ENCODE peak calls at places on chromosomes 5 and 9, in four cellular contexts. One of them, this sample, is unnamed.

GRCh38 chr5:107542831-107543231 is 127.9 kb downstream of the EFNA5 start:
- DNase-seq in endothelial cell of umbilical vein: peak
- DNase-seq in testis: peak
- DNase-seq in HCT116: no peak
- DNase-seq in this sample: peak

GRCh38 chr9:13917534-13917933 is 396.4 kb downstream of the NFIB start:
- DNase-seq in testis: no peak
- DNase-seq in HCT116: no peak
- DNase-seq in endothelial cell of umbilical vein: no peak
- DNase-seq in this sample: no peak

GRCh38 chr9:111886983-111887718 is 9.5 kb upstream of the UGCG start:
- DNase-seq in HCT116: no peak
- DNase-seq in endothelial cell of umbilical vein: no peak
- DNase-seq in testis: peak
- DNase-seq in this sample: no peak

GRCh38 chr9:97938081-97938644 is at the start of gene HEMGN:
- DNase-seq in endothelial cell of umbilical vein: no peak
- DNase-seq in testis: no peak
- DNase-seq in HCT116: no peak
- DNase-seq in this sample: no peak

GRCh38 chr9:10612649-10613398 is at the start of gene PTPRD:
- DNase-seq in endothelial cell of umbilical vein: no peak
- DNase-seq in HCT116: no peak
- DNase-seq in testis: peak
- DNase-seq in this sample: no peak

GRCh38 chr5:157955541-157956172 is 96.7 kb upstream of the CLINT1 start:
- DNase-seq in testis: no peak
- DNase-seq in HCT116: no peak
- DNase-seq in endothelial cell of umbilical vein: no peak
- DNase-seq in this sample: no peak

GRCh38 chr5:59142138-59142537 is 559.3 kb downstream of the RAB3C start:
- DNase-seq in HCT116: no peak
- DNase-seq in endothelial cell of umbilical vein: no peak
- DNase-seq in testis: no peak
- DNase-seq in this sample: no peak

GRCh38 chr5:97534166-97534565 is 351.1 kb upstream of the RIOK2 start:
- DNase-seq in HCT116: peak
- DNase-seq in testis: peak
- DNase-seq in endothelial cell of umbilical vein: peak
- DNase-seq in this sample: no peak

GRCh38 chr5:115949096-115949495 is 13.2 kb upstream of the LVRN start:
- DNase-seq in HCT116: no peak
- DNase-seq in endothelial cell of umbilical vein: no peak
- DNase-seq in testis: no peak
- DNase-seq in this sample: no peak

GRCh38 chr5:90381213-90381929 is 28.2 kb downstream of the CETN3 start:
- DNase-seq in endothelial cell of umbilical vein: no peak
- DNase-seq in testis: no peak
- DNase-seq in HCT116: no peak
- DNase-seq in this sample: no peak

GRCh38 chr5:72036951-72037350 is 70.3 kb upstream of the MAP1B start:
- DNase-seq in endothelial cell of umbilical vein: no peak
- DNase-seq in testis: no peak
- DNase-seq in HCT116: no peak
- DNase-seq in this sample: no peak

GRCh38 chr9:68685770-68686169 is 19.3 kb upstream of the PIP5K1B start:
- DNase-seq in HCT116: peak
- DNase-seq in testis: peak
- DNase-seq in endothelial cell of umbilical vein: peak
- DNase-seq in this sample: no peak

GRCh38 chr5:16897284-16897704 is 38.8 kb downstream of the MYO10 start:
- DNase-seq in testis: no peak
- DNase-seq in endothelial cell of umbilical vein: no peak
- DNase-seq in HCT116: no peak
- DNase-seq in this sample: no peak

GRCh38 chr5:140182803-140183367 is 7.9 kb downstream of the CYSTM1 start:
- DNase-seq in HCT116: no peak
- DNase-seq in endothelial cell of umbilical vein: peak
- DNase-seq in testis: peak
- DNase-seq in this sample: no peak

GRCh38 chr9:85969727-85970126 is 28.8 kb downstream of the NAA35 start:
- DNase-seq in testis: no peak
- DNase-seq in HCT116: no peak
- DNase-seq in endothelial cell of umbilical vein: no peak
- DNase-seq in this sample: no peak

GRCh38 chr9:20604561-20604960 is 17.7 kb downstream of the MLLT3 start:
- DNase-seq in testis: no peak
- DNase-seq in endothelial cell of umbilical vein: peak
- DNase-seq in HCT116: no peak
- DNase-seq in this sample: no peak

GRCh38 chr9:91898451-91899433 is 51.3 kb downstream of the ROR2 start:
- DNase-seq in testis: no peak
- DNase-seq in endothelial cell of umbilical vein: no peak
- DNase-seq in HCT116: no peak
- DNase-seq in this sample: no peak

GRCh38 chr9:676780-677458 is 164.6 kb upstream of the DMRT1 start:
- DNase-seq in testis: no peak
- DNase-seq in endothelial cell of umbilical vein: no peak
- DNase-seq in HCT116: no peak
- DNase-seq in this sample: no peak

GRCh38 chr5:133017964-133018363 is 8.4 kb downstream of the ZCCHC10 start:
- DNase-seq in HCT116: no peak
- DNase-seq in endothelial cell of umbilical vein: no peak
- DNase-seq in testis: no peak
- DNase-seq in this sample: no peak

GRCh38 chr5:149448831-149449714 is 70.0 kb upstream of the IL17B start:
- DNase-seq in testis: no peak
- DNase-seq in endothelial cell of umbilical vein: peak
- DNase-seq in HCT116: no peak
- DNase-seq in this sample: no peak
- TF ChIP-seq CTCF in testis: no peak
- TF ChIP-seq CTCF in endothelial cell of umbilical vein: peak
- TF ChIP-seq CTCF in HCT116: peak
- TF ChIP-seq CTCF in this sample: peak

DNA sequence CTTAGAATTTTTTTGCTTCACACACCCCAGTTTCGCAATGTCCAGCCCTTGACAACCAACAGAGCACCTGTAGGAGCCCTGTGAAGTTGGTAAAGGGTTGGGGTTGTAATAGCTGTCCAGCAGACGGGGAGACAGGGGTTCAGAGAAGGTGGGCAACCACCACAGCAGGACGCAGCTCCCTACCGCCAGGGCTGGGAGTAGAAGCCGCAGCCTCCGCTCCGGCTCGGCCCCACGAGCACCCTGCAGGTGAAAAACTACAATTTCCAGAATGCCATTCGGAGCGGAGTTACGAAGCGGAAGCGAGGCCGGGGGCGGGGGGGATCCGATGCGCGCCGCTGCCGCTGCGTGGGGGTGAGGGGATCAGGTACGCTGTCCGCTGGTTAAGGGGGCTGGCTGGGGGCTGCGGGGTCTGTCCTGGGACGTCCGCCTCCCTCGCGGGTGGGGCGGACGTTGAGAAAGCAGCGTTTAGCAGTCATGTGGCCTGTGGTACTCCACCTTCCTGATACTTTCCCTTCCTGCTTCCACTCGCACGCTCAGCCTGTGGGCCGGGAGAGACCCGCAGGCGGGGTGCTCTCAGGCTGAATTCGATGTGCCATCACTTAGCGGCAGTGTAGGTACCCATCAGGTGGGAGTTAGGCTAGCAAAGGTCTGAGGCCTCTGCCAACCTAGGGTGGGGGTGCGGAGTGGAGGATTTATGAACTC is at the start of gene TRMT10B:
- DNase-seq in HCT116: peak
- DNase-seq in endothelial cell of umbilical vein: peak
- DNase-seq in testis: peak
- DNase-seq in this sample: peak
- TF ChIP-seq POLR2A in HCT116: no peak
- TF ChIP-seq POLR2A in endothelial cell of umbilical vein: peak
- TF ChIP-seq POLR2A in testis: no peak
- TF ChIP-seq POLR2A in this sample: no peak

DNA sequence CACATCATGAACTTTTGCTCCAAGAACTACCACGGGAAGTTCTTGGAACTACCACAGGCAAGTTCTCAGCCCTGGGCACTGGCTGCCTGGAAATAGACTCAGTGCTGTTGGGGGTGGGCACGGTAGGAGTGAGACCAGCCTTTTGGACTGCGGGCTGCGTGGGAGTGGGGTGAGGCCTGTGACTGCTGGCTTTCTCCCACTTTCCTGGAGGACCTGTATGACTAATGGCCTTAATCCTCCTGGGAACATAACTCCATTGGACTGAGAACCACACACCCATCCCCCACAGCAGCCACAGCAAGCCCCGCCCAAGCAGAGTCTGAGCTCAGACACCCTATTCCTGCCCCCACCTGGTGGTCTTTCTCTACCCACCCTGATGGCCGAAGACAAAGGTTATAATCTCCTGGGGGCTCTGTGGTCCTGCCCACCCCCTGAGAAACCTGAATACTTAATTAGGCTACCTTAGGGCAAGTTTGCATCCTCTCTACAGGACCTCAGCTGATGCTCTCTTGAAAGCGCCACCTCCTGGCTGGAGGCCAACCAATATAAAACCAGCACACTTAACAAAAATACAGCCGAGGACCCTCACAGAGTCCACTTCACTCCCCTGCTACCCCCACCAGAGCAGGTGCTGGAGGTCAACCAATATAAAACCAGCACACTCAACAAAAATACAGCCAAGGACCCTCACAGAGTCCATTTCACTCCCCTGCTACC is 112.6 kb downstream of the CACNA1B start:
- DNase-seq in HCT116: no peak
- DNase-seq in testis: peak
- DNase-seq in endothelial cell of umbilical vein: no peak
- DNase-seq in this sample: no peak
- TF ChIP-seq CTCF in HCT116: no peak
- TF ChIP-seq CTCF in testis: no peak
- TF ChIP-seq CTCF in endothelial cell of umbilical vein: no peak
- TF ChIP-seq CTCF in this sample: no peak

DNA sequence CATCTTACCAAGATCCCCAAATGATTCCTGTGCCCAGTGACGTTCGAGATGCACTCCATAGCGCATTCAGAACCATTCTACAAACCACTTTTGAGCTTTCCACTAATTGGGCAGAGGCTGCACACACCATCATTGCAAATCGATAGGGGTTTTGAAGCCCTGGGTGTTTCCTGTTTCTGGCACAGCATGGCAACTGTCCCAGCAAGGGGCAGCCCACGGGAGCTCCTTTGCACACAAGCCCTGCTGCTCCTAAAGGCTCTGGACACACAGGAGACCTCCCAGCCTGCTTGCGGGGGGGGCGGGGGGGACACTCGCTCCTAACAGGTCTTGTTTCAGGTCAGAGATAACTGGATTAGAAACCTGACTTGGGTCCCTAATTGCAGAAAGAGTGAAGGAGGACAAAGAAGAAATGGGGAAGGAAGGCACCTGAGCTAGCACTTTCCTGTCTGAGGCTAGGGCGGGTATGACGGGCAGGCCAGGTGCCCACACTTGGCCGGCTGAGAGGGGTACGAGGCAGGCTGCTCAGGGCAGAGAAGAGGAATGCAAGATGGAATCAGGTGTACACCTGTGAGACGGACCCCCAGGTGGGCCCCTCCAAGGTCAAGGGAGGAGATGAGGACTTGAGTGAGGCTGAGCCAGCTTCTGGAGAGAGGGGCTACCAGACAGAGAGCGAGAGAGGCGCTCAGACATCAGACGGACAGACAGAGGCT is 828 bp downstream of the FBP1 start:
- DNase-seq in endothelial cell of umbilical vein: no peak
- DNase-seq in HCT116: no peak
- DNase-seq in testis: no peak
- DNase-seq in this sample: no peak
- TF ChIP-seq POLR2A in endothelial cell of umbilical vein: no peak
- TF ChIP-seq POLR2A in HCT116: no peak
- TF ChIP-seq POLR2A in testis: no peak
- TF ChIP-seq POLR2A in this sample: no peak

DNA sequence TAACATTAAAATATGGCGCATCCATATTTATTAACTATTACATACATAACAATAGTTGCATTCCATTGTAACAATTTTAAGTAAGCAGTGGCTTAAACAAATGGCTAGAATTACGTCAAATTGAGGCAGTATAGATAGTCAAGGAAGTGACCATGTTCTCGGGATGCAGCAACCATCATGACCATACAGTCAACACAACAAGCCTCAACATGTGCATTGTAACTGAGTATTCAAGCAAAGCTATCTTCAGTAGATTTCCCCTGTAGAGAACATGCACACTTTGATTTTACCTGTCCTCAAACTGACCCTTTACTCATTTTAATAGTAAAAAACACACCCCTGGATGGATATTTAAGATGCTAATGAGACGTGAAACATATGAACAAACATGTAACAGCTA is 356.4 kb downstream of the HINT1 start:
- DNase-seq in HCT116: no peak
- DNase-seq in testis: no peak
- DNase-seq in endothelial cell of umbilical vein: no peak
- DNase-seq in this sample: no peak
- TF ChIP-seq CTCF in HCT116: no peak
- TF ChIP-seq CTCF in testis: no peak
- TF ChIP-seq CTCF in endothelial cell of umbilical vein: no peak
- TF ChIP-seq CTCF in this sample: no peak

GRCh38 chr9:37485389-37486255 is at the start of gene POLR1E:
- DNase-seq in endothelial cell of umbilical vein: peak
- DNase-seq in HCT116: peak
- DNase-seq in testis: peak
- DNase-seq in this sample: peak
- TF ChIP-seq POLR2A in endothelial cell of umbilical vein: peak
- TF ChIP-seq POLR2A in HCT116: peak
- TF ChIP-seq POLR2A in testis: no peak
- TF ChIP-seq POLR2A in this sample: no peak

DNA sequence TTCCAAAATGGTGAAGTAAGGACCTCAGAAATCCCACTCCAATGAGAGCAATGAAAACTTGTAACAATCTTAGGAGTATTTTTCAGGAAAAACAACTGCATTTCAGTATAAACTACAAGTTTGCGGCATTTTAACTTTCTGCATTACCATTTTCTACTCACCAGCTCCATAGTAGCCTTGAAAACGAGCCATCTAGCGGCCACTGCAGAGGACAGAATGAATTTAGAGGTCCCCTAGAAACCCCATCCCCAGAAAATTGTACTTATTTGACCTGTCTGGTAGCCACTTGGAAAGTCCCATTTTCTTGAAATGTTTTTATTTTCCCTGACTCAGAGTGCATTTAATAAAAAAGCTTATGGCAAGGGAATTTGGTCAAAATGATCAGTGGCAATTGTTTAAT is 205.4 kb upstream of the ITGA1 start:
- DNase-seq in endothelial cell of umbilical vein: no peak
- DNase-seq in testis: no peak
- DNase-seq in HCT116: no peak
- DNase-seq in this sample: no peak
- TF ChIP-seq CTCF in endothelial cell of umbilical vein: peak
- TF ChIP-seq CTCF in testis: no peak
- TF ChIP-seq CTCF in HCT116: peak
- TF ChIP-seq CTCF in this sample: no peak